ENCODE peak calls at places on chromosome 12, in ten cellular contexts. D is NCI-H1092, S is ovary, B is RWPE1, T is NCI-H1417 treated with DMSO at 0.1 percent for 48 hours, Z is BE2C, O is uterus, I is NCI-H460, C is non-pigmented ciliary epithelial cell, L is activated B cell treated with CpG ODN at 0.5 μM for 24 hours. P is an unnamed sample.

GRCh38 chr12:32302218-32302826 is 97.0 kb upstream of the FGD4 start:
- DNase-seq in D (no peak), S (no peak), B (peak), T (no peak), Z (peak), O (no peak), I (peak), C (no peak), L (peak), P (no peak)

GRCh38 chr12:130818381-130819247 is 20.4 kb downstream of the STX2 start:
- DNase-seq in D (no peak), S (peak), B (peak), T (no peak), Z (peak), O (peak), I (peak), C (no peak), L (peak), P (peak)

GRCh38 chr12:6703631-6704030 is 3.0 kb upstream of the PIANP start:
- DNase-seq in D (no peak), S (no peak), B (no peak), T (no peak), Z (peak), O (no peak), I (no peak), C (no peak), L (no peak), P (no peak)

GRCh38 chr12:96548384-96548783 is 59.0 kb downstream of the CFAP54 start:
- DNase-seq in D (no peak), S (no peak), B (no peak), T (no peak), Z (no peak), O (no peak), I (no peak), C (no peak), L (no peak), P (no peak)

GRCh38 chr12:95674631-95675030 is 115.9 kb downstream of the NTN4 start:
- DNase-seq in D (peak), S (no peak), B (no peak), T (peak), Z (peak), O (no peak), I (no peak), C (no peak), L (no peak), P (no peak)

GRCh38 chr12:105983622-105984325 is 155.0 kb downstream of the NUAK1 start:
- DNase-seq in D (no peak), S (no peak), B (no peak), T (no peak), Z (no peak), O (no peak), I (no peak), C (peak), L (no peak), P (no peak)

GRCh38 chr12:6734506-6735082 is 10.7 kb downstream of the COPS7A start:
- DNase-seq in D (no peak), S (no peak), B (no peak), T (no peak), Z (no peak), O (no peak), I (no peak), C (no peak), L (no peak), P (no peak)

GRCh38 chr12:100267603-100268281 is 765 bp downstream of the SCYL2 start:
- DNase-seq in D (no peak), S (no peak), B (peak), T (no peak), Z (no peak), O (no peak), I (no peak), C (no peak), L (no peak), P (peak)

GRCh38 chr12:818733-819132 is 66.4 kb downstream of the WNK1 start:
- DNase-seq in D (no peak), S (no peak), B (no peak), T (no peak), Z (no peak), O (no peak), I (no peak), C (no peak), L (no peak), P (no peak)

GRCh38 chr12:3236345-3237153 is 159.4 kb downstream of the TSPAN9 start:
- DNase-seq in D (no peak), S (no peak), B (peak), T (no peak), Z (peak), O (peak), I (peak), C (peak), L (no peak), P (peak)

GRCh38 chr12:124203176-124203575 is 91.7 kb upstream of the RFLNA start:
- DNase-seq in D (no peak), S (no peak), B (no peak), T (no peak), Z (no peak), O (no peak), I (no peak), C (no peak), L (no peak), P (no peak)

GRCh38 chr12:108337235-108338223 is 1.6 kb downstream of the CMKLR1 start:
- DNase-seq in D (peak), S (no peak), B (peak), T (no peak), Z (peak), O (no peak), I (peak), C (no peak), L (no peak), P (no peak)

GRCh38 chr12:27015730-27016076 is 1.5 kb upstream of the TM7SF3 start:
- DNase-seq in D (no peak), S (no peak), B (peak), T (no peak), Z (no peak), O (no peak), I (no peak), C (no peak), L (no peak), P (no peak)

GRCh38 chr12:85574291-85574690 is 261.9 kb downstream of the RASSF9 start:
- DNase-seq in D (no peak), S (no peak), B (no peak), T (no peak), Z (no peak), O (no peak), I (no peak), C (no peak), L (no peak), P (no peak)